ENCODE peak calls at places on chromosome 22, in nine cellular contexts. Z is T follicular helper cell; D is activated naive CD8-positive, alpha-beta T cell treated with anti-CD3 and anti-CD28 coated beads for 36 hours; W is BJ; O is MV-4-11; Y is cardiac muscle cell; X is CD4-positive, CD25-positive, alpha-beta regulatory T cell; B is NCI-H1092; F is MM.1S. T is an unnamed sample.

GRCh38 chr22:25054943-25055511 is 102.5 kb downstream of the KIAA1671 start:
- DNase-seq in O (no peak), F (no peak), W (no peak), Z (no peak), Y (no peak), D (peak; percentile 70), B (no peak), X (no peak), T (no peak)

GRCh38 chr22:50148166-50148500 is 22.4 kb upstream of the PANX2 start:
- DNase-seq in D (no peak), X (no peak), B (no peak), Y (no peak), O (no peak), F (no peak), Z (no peak), W (no peak), T (no peak)

GRCh38 chr22:43832393-43833265 is 20.5 kb upstream of the EFCAB6 start:
- DNase-seq in Z (no peak), F (no peak), X (no peak), Y (no peak), B (no peak), W (no peak), O (no peak), D (no peak), T (no peak)

GRCh38 chr22:37880668-37881440 is 25.2 kb upstream of the MICALL1 start:
- DNase-seq in O (no peak), F (no peak), X (no peak), Z (no peak), B (no peak), D (no peak), Y (peak; percentile 56), W (no peak), T (no peak)

GRCh38 chr22:32693102-32693501 is 108.4 kb upstream of the TIMP3 start:
- DNase-seq in W (no peak), D (no peak), Z (no peak), F (no peak), Y (no peak), X (no peak), O (no peak), B (no peak), T (no peak)

GRCh38 chr22:32796865-32797573 is 4.5 kb upstream of the TIMP3 start:
- DNase-seq in Y (peak; percentile 82), W (no peak), B (peak; percentile 31), Z (peak; percentile 26), D (peak; percentile 56), X (peak; percentile 24), O (peak; percentile 56), F (peak; percentile 57), T (no peak)

GRCh38 chr22:35477911-35478582 is 62.6 kb upstream of the RASD2 start:
- DNase-seq in X (no peak), D (no peak), F (no peak), W (peak; percentile 20), Z (no peak), O (peak; percentile 93), B (peak; percentile 93), Y (peak; percentile 70), T (peak; percentile 24)

GRCh38 chr22:38441620-38442287 is 13.2 kb downstream of the KCNJ4 start:
- DNase-seq in O (no peak), X (no peak), Z (no peak), W (no peak), F (no peak), Y (no peak), D (no peak), B (no peak), T (no peak)

GRCh38 chr22:22576244-22576988 is 17.4 kb upstream of the PRAME start:
- DNase-seq in Z (no peak), W (no peak), X (no peak), Y (peak; percentile 68), O (peak; percentile 44), F (peak; percentile 48), D (peak; percentile 21), B (peak; percentile 18), T (no peak)

GRCh38 chr22:45867118-45867905 is 109.7 kb downstream of the WNT7B start:
- DNase-seq in W (no peak), D (no peak), Y (peak; percentile 49), O (no peak), Z (no peak), B (no peak), X (no peak), F (no peak), T (no peak)

GRCh38 chr22:45612451-45612901 is 59.2 kb upstream of the ATXN10 start:
- DNase-seq in W (peak; percentile 63), D (peak; percentile 50), F (no peak), O (peak; percentile 28), Y (peak; percentile 72), X (no peak), B (no peak), Z (no peak), T (peak; percentile 38)

GRCh38 chr22:37338539-37339246 is 56.4 kb downstream of the CYTH4 start:
- DNase-seq in F (no peak), Z (no peak), W (no peak), D (no peak), Y (no peak), O (no peak), B (no peak), X (no peak), T (no peak)

GRCh38 chr22:39493759-39494158 is 8.3 kb upstream of the MIEF1 start:
- DNase-seq in X (no peak), Z (no peak), D (no peak), B (no peak), Y (peak; percentile 50), W (peak; percentile 87), F (no peak), O (no peak), T (peak; percentile 66)

GRCh38 chr22:32920032-32920628 is 118.6 kb downstream of the TIMP3 start:
- DNase-seq in X (no peak), W (no peak), B (no peak), O (peak; percentile 95), F (no peak), Y (peak; percentile 96), D (no peak), Z (no peak), T (no peak)

GRCh38 chr22:45008853-45009751 is 703 bp downstream of the PHF21B start:
- DNase-seq in Z (no peak), W (no peak), F (no peak), D (peak; percentile 19), B (no peak), Y (peak; percentile 21), O (no peak), X (no peak), T (no peak)

GRCh38 chr22:41951898-41952474 is at the start of gene SMIM45:
- DNase-seq in F (no peak), D (no peak), W (no peak), B (peak; percentile 90), Y (peak; percentile 24), Z (no peak), X (no peak), O (no peak), T (no peak)

GRCh38 chr22:22745225-22746060 is 101.0 kb downstream of the GGTLC2 start:
- DNase-seq in D (peak; percentile 23), X (peak; percentile 19), W (no peak), Y (peak; percentile 45), B (no peak), F (peak; percentile 72), Z (no peak), O (peak; percentile 48), T (no peak)

GRCh38 chr22:50673231-50674126 is 856 bp downstream of the SHANK3 start:
- DNase-seq in O (no peak), Z (peak; percentile 19), B (no peak), Y (no peak), W (no peak), X (no peak), F (no peak), D (no peak), T (no peak)

GRCh38 chr22:46108564-46109473 is 41.5 kb upstream of the PPARA start:
- DNase-seq in B (no peak), F (no peak), Z (no peak), Y (peak; percentile 48), O (no peak), X (no peak), D (no peak), W (no peak), T (no peak)

GRCh38 chr22:43263645-43264514 is 76.9 kb upstream of the TTLL12 start:
- DNase-seq in X (peak; percentile 44), W (no peak), Y (peak; percentile 90), B (no peak), D (peak; percentile 89), F (peak; percentile 83), O (peak; percentile 87), Z (peak; percentile 65), T (no peak)

GRCh38 chr22:44689173-44689572 is 12.8 kb upstream of the PRR5 start:
- DNase-seq in Z (no peak), B (no peak), D (no peak), O (no peak), X (no peak), W (no peak), Y (no peak), F (no peak), T (no peak)

GRCh38 chr22:24977370-24978230 is 25.1 kb downstream of the KIAA1671 start:
- DNase-seq in B (no peak), O (no peak), Y (peak; percentile 41), W (no peak), D (no peak), Z (no peak), X (no peak), F (no peak), T (no peak)

GRCh38 chr22:39316440-39317083 is 2.9 kb downstream of the RPL3 start:
- DNase-seq in Z (peak; percentile 72), F (peak; percentile 84), W (peak; percentile 74), D (peak; percentile 80), X (peak; percentile 63), Y (peak; percentile 95), B (peak; percentile 12), O (peak; percentile 86), T (no peak)

GRCh38 chr22:28976588-28976987 is 85.0 kb downstream of the C22orf31 start:
- DNase-seq in B (no peak), W (no peak), O (no peak), F (no peak), D (no peak), X (no peak), Z (no peak), Y (peak; percentile 57), T (peak; percentile 33)

GRCh38 chr22:20245577-20246367 is 22.3 kb downstream of the RTN4R start:
- DNase-seq in Y (no peak), Z (no peak), O (no peak), W (no peak), D (no peak), X (no peak), F (no peak), B (no peak), T (no peak)

GRCh38 chr22:21624120-21624879 is 5.5 kb downstream of the YDJC start:
- DNase-seq in Z (peak; percentile 14), F (peak; percentile 19), O (peak; percentile 19), D (peak; percentile 35), X (no peak), B (no peak), Y (peak; percentile 18), W (no peak), T (no peak)

GRCh38 chr22:24964441-24964840 is 11.9 kb downstream of the KIAA1671 start:
- DNase-seq in Y (no peak), D (no peak), O (no peak), X (no peak), F (no peak), Z (no peak), B (no peak), W (no peak), T (no peak)

GRCh38 chr22:44245438-44245837 is 64.7 kb downstream of the PARVG start:
- DNase-seq in B (no peak), D (no peak), W (no peak), F (no peak), Y (no peak), X (no peak), O (no peak), Z (no peak), T (no peak)

GRCh38 chr22:19701420-19702145 is 12.7 kb upstream of the SEPTIN5 start:
- DNase-seq in W (no peak), O (no peak), B (no peak), Y (no peak), Z (no peak), X (no peak), F (no peak), D (no peak), T (no peak)

GRCh38 chr22:28988455-28988854 is 73.2 kb downstream of the C22orf31 start:
- DNase-seq in O (no peak), F (no peak), Z (no peak), X (no peak), Y (no peak), W (no peak), B (no peak), D (no peak), T (no peak)

GRCh38 chr22:43819691-43820670 is 7.9 kb upstream of the EFCAB6 start:
- DNase-seq in Y (no peak), Z (no peak), B (no peak), X (no peak), O (no peak), F (no peak), D (no peak), W (no peak), T (no peak)